ENCODE peak calls at places on chromosomes 1 and 21, in seven cellular contexts. M, N, Z, F, R, E and L are unnamed samples. For H3K27me3, the result is how much of the 10 kb centered on the place peaks cover.

GRCh38 chr1:31712041-31712440 is 8.2 kb upstream of the COL16A1 start:
- DNase-seq in N (no peak), Z (peak), E (no peak), F (no peak), R (no peak), M (no peak), L (no peak)

GRCh38 chr1:163069142-163069541 is at the start of gene RGS4:
- DNase-seq in F (no peak), Z (peak), E (no peak), R (peak), M (peak), N (peak), L (no peak)

GRCh38 chr21:38268859-38269566 is 12.2 kb downstream of the KCNJ15 start:
- DNase-seq in E (no peak), M (no peak), F (no peak), Z (no peak), N (no peak), R (no peak), L (no peak)

GRCh38 chr1:173453982-173454381 is 23.2 kb upstream of the PRDX6 start:
- DNase-seq in M (no peak), R (no peak), F (no peak), E (no peak), N (peak), Z (peak), L (no peak)

GRCh38 chr1:214445201-214445600 is 106.2 kb downstream of the PTPN14 start:
- DNase-seq in F (no peak), M (no peak), Z (no peak), R (no peak), E (no peak), N (peak), L (no peak)

GRCh38 chr1:154990276-154990675 is 3.1 kb upstream of the LENEP start:
- DNase-seq in M (no peak), R (no peak), E (no peak), F (no peak), N (no peak), Z (no peak), L (no peak)

GRCh38 chr1:54996869-54997710 is 1.6 kb upstream of the BSND start:
- DNase-seq in Z (peak), R (no peak), M (no peak), N (no peak), F (no peak), E (no peak), L (no peak)

GRCh38 chr1:235996048-235996785 is 68.7 kb downstream of the NID1 start:
- DNase-seq in E (no peak), M (no peak), R (no peak), N (no peak), Z (no peak), F (no peak), L (no peak)

GRCh38 chr1:175287377-175287776 is 94.8 kb upstream of the KIAA0040 start:
- DNase-seq in E (no peak), N (no peak), R (no peak), F (no peak), Z (no peak), M (peak), L (no peak)

GRCh38 chr1:63877816-63878215 is 104.0 kb downstream of the ROR1 start:
- DNase-seq in Z (peak), E (no peak), M (no peak), N (peak), R (no peak), F (no peak), L (no peak)

GRCh38 chr1:147837845-147838363 is 64.7 kb upstream of the GJA8 start:
- DNase-seq in M (no peak), N (no peak), E (no peak), Z (no peak), R (no peak), F (no peak), L (no peak)

GRCh38 chr1:2199042-2199810 is 4.7 kb upstream of the FAAP20 start:
- DNase-seq in M (peak), N (peak), R (peak), F (peak), E (no peak), Z (peak), L (peak)

GRCh38 chr1:109876617-109877319 is 33.9 kb upstream of the CSF1 start:
- DNase-seq in Z (peak), N (no peak), E (no peak), R (no peak), M (no peak), F (no peak), L (no peak)

GRCh38 chr1:2463396-2463795 is 12.7 kb upstream of the PLCH2 start:
- DNase-seq in Z (no peak), E (no peak), R (no peak), M (no peak), N (no peak), F (no peak), L (no peak)

GRCh38 chr1:85200367-85200869 is 398 bp downstream of the SYDE2 start:
- DNase-seq in M (peak), R (no peak), E (no peak), Z (no peak), F (peak), N (no peak), L (peak)

GRCh38 chr1:65277605-65278343 is 31.6 kb upstream of the DNAJC6 start:
- DNase-seq in F (no peak), R (no peak), E (no peak), M (no peak), N (no peak), Z (no peak), L (no peak)

GRCh38 chr1:212107481-212107880 is 71.9 kb downstream of the DTL start:
- DNase-seq in F (no peak), R (no peak), M (no peak), Z (no peak), N (no peak), E (no peak), L (no peak)

GRCh38 chr1:247324913-247325312 is 6.8 kb downstream of the ZNF496 start:
- DNase-seq in E (no peak), F (no peak), M (no peak), R (no peak), Z (no peak), N (no peak), L (no peak)

GRCh38 chr1:40984066-40984465 is 4.6 kb downstream of the CTPS1 start:
- DNase-seq in Z (peak), N (peak), R (no peak), E (no peak), M (no peak), F (no peak), L (no peak)

GRCh38 chr1:163410073-163410522 is 88.3 kb downstream of the NUF2 start:
- DNase-seq in E (no peak), F (no peak), Z (peak), R (peak), M (peak), N (peak), L (no peak)

GRCh38 chr1:113928129-113928949 is 785 bp upstream of the HIPK1 start:
- DNase-seq in R (no peak), N (peak), Z (peak), E (no peak), M (no peak), F (no peak), L (no peak)

GRCh38 chr1:3459940-3460652 is 5.6 kb downstream of the ARHGEF16 start:
- DNase-seq in R (no peak), E (no peak), Z (no peak), M (peak), N (peak), F (no peak), L (peak)

GRCh38 chr1:204198978-204199340 is 2.7 kb upstream of the KISS1 start:
- DNase-seq in F (no peak), N (no peak), Z (no peak), M (no peak), E (no peak), R (no peak), L (no peak)

GRCh38 chr1:210311726-210312493 is 16.8 kb upstream of the HHAT start:
- DNase-seq in R (peak), N (no peak), Z (peak), F (no peak), E (no peak), M (no peak), L (no peak)

GRCh38 chr21:43925609-43926008 is 60.6 kb downstream of the AGPAT3 start:
- DNase-seq in E (no peak), Z (no peak), R (no peak), M (no peak), N (no peak), F (no peak), L (no peak)

DNA sequence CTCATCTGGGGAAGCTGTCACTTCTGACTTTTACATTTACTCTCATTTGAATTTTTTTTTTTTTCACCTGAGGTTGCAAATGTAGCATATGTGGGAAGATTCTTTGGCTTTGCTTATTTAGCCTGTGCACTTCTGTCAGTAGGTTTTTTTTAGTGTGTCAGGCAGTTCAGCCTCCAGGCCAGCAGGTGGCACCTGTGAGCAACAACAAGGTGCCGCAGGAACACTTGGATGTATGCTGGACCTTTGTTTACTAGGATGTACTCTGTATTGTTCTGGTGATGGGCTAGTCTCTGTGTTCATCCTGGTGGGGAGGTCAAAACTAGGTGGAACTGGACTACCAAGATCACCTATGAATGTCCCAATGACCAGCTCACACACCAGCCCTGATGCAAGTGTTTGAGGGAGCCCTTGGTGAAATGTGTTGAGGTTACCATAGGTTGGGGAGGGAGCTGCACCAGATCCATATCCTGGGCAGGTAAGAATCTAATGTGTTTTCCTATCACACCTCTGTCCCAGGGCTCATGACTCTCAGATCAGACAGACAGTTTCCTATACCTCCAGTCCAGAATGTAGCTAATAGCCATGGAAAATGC is 618.2 kb downstream of the BRINP3 start:
- DNase-seq in N (peak), E (no peak), F (no peak), Z (no peak), R (no peak), M (peak), L (no peak)
- TF ChIP-seq CTCF in N (peak), E (peak), F (no peak), Z (peak), R (peak), M (peak), L (peak)

GRCh38 chr1:111221276-111221632 is 6.3 kb upstream of the CHI3L2 start:
- DNase-seq in M (no peak), F (no peak), E (no peak), R (no peak), Z (no peak), N (no peak), L (no peak)
- H3K27ac ChIP-seq in M (no peak), F (peak), E (no peak), R (no peak), Z (no peak), N (no peak), L (no peak)

DNA sequence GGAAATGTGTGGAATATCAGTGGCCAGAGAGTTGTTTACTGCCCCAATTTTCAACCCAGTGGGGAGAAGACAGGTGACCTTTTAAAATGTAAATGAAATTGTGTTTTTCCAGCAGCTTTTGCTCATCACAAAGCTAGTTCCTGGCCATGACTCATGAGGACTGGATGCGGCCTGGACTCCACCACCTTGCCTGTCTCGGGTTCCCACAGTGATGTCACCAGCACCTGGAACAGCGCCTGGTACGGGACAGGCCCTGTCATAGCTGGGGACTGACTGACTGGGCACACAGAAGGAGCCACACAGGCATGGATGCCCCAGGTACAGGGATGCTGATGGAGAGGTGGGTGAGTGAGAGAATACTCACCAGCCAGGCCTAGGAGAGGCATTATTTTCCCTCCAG is 277.1 kb downstream of the AJAP1 start:
- DNase-seq in F (no peak), M (no peak), E (no peak), N (peak), Z (no peak), R (no peak), L (no peak)
- H3K27me3 ChIP-seq in F (under half), M (under half), E (under half), N (under half), Z (under half), R (under half), L (under half)

GRCh38 chr1:47333922-47334764 is 553 bp downstream of the CMPK1 start:
- DNase-seq in Z (peak), F (peak), M (peak), E (peak), N (peak), R (peak), L (peak)
- TF ChIP-seq CTCF in Z (no peak), F (no peak), M (peak), E (peak), N (no peak), R (no peak), L (peak)

GRCh38 chr1:7940034-7940433 is 605 bp downstream of the TNFRSF9 start:
- DNase-seq in M (no peak), F (no peak), E (no peak), N (no peak), Z (no peak), R (no peak), L (no peak)

GRCh38 chr1:7941437-7941793 is 776 bp upstream of the TNFRSF9 start:
- DNase-seq in M (no peak), R (no peak), E (no peak), F (no peak), N (no peak), Z (no peak), L (no peak)

GRCh38 chr1:7942701-7943029 is 2.0 kb upstream of the TNFRSF9 start:
- DNase-seq in F (no peak), N (no peak), M (no peak), Z (no peak), R (no peak), E (no peak), L (no peak)

GRCh38 chr1:7940745-7941436 is at the start of gene TNFRSF9:
- DNase-seq in N (peak), F (no peak), Z (peak), E (no peak), M (no peak), R (no peak), L (peak)

DNA sequence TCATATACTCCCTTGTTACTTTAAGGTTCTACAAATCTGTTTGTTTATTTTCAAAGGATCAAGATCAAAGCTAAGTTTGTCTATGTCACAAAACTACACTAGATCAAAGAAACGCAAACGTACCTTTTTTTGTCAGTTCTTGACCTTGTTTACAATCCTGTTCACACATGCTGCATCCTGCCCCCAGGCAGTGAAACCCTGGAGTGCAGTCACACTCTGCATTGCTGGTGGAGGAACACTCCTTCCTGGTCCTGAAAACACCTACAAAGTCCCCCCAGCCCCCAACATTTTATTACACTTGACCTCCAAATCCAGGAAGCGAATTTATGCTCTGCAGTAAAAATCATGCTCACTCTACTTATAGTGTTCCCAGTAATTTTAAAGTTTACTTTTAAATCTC is 2.6 kb downstream of the TNFRSF9 start:
- DNase-seq in R (no peak), Z (no peak), M (no peak), N (no peak), E (no peak), F (no peak), L (no peak)
- H3K27ac ChIP-seq in R (no peak), Z (no peak), M (no peak), N (no peak), E (no peak), F (no peak), L (no peak)

DNA sequence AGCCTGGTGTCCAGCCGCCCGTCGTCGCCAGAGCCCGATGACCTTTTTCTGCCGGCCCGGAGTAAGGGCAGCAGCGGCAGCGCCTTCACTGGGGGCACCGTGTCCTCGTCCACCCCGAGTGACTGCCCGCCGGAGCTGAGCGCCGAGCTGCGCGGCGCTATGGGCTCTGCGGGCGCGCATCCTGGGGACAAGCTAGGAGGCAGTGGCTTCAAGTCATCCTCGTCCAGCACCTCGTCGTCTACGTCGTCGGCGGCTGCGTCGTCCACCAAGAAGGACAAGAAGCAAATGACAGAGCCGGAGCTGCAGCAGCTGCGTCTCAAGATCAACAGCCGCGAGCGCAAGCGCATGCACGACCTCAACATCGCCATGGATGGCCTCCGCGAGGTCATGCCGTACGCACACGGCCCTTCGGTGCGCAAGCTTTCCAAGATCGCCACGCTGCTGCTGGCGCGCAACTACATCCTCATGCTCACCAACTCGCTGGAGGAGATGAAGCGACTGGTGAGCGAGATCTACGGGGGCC is 1.2 kb downstream of the OLIG2 start:
- DNase-seq in R (no peak), M (no peak), N (no peak), F (no peak), Z (peak), E (no peak), L (no peak)
- H3K27me3 ChIP-seq in R (under half), M (half or more), N (half or more), F (half or more), Z (half or more), E (half or more), L (under half)